ENCODE peak calls at places on chromosomes 2 and 18, in eight cellular contexts. E is transverse colon, I is AG04449, U is K562, G is astrocyte, Y is mammary epithelial cell, R is GM12864, B is lung. S is an unnamed sample.

GRCh38 chr2:181440919-181441318 is 16.3 kb upstream of the ITGA4 start:
- DNase-seq in E (no peak), B (no peak), U (no peak), Y (no peak), G (no peak), I (no peak), R (no peak), S (no peak)

GRCh38 chr2:96271995-96272394 is 6.0 kb downstream of the CIAO1 start:
- DNase-seq in I (no peak), R (no peak), U (no peak), B (no peak), G (no peak), E (no peak), Y (no peak), S (no peak)

GRCh38 chr2:111967018-111967417 is 68.6 kb downstream of the MERTK start:
- DNase-seq in Y (no peak), I (no peak), E (no peak), U (no peak), R (no peak), B (no peak), G (no peak), S (peak)

GRCh38 chr2:13218205-13218604 is 501.5 kb downstream of the TRIB2 start:
- DNase-seq in U (no peak), Y (no peak), I (no peak), B (no peak), R (no peak), E (no peak), G (no peak), S (no peak)

GRCh38 chr18:49756135-49756534 is 57.2 kb downstream of the ACAA2 start:
- DNase-seq in I (no peak), B (no peak), U (no peak), Y (no peak), R (no peak), G (no peak), E (no peak), S (no peak)

GRCh38 chr2:172299741-172300140 is 127.6 kb upstream of the ITGA6 start:
- DNase-seq in B (no peak), I (no peak), G (peak), E (peak), R (no peak), Y (peak), U (no peak), S (peak)

GRCh38 chr2:15826273-15826717 is 114.1 kb upstream of the MYCN start:
- DNase-seq in R (no peak), E (no peak), Y (no peak), G (no peak), B (no peak), I (no peak), U (no peak), S (no peak)

GRCh38 chr2:208064220-208064951 is 39.1 kb upstream of the PLEKHM3 start:
- DNase-seq in G (peak), B (no peak), U (peak), E (no peak), I (peak), Y (peak), R (peak), S (peak)

GRCh38 chr2:68223419-68223818 is 28.9 kb downstream of the PPP3R1 start:
- DNase-seq in G (no peak), U (no peak), E (no peak), I (no peak), B (no peak), Y (no peak), R (no peak), S (no peak)

GRCh38 chr2:57429821-57430220 is 616.8 kb upstream of the VRK2 start:
- DNase-seq in G (no peak), U (no peak), I (no peak), B (no peak), E (no peak), Y (no peak), R (no peak), S (no peak)

GRCh38 chr2:128473175-128474013 is 154.7 kb upstream of the HS6ST1 start:
- DNase-seq in R (no peak), E (peak), G (peak), B (peak), Y (no peak), I (peak), U (no peak), S (no peak)
- H3K4me3 ChIP-seq in R (no peak), E (no peak), G (no peak), B (no peak), Y (no peak), I (peak), U (no peak), S (no peak)

GRCh38 chr2:77156599-77156998 is 365.6 kb downstream of the LRRTM4 start:
- DNase-seq in I (no peak), Y (no peak), G (no peak), R (no peak), B (no peak), U (no peak), E (no peak), S (no peak)

DNA sequence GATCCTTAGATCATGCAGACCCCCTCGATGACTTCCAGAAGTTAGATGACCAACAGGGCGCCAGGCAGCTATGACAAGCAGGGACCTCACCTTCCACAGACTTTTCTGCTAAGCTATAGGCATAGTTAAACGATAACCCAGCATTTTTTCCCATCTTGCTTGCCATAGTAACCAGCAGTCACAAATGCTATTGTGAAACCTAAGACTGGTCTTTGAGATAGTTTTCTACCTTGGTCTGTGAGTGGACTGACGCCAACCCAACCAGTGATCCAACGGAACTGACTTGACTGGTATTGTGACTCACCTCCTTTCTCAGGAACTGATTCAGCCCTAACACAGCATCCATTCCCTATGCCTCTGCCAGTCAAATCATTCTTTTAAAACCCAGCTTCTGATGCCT is 361.2 kb downstream of the LRRTM4 start:
- DNase-seq in B (no peak), R (no peak), Y (no peak), G (peak), U (no peak), I (no peak), E (no peak), S (peak)
- TF ChIP-seq CTCF in B (no peak), R (no peak), Y (no peak), G (no peak), U (no peak), I (no peak), E (no peak), S (no peak)

DNA sequence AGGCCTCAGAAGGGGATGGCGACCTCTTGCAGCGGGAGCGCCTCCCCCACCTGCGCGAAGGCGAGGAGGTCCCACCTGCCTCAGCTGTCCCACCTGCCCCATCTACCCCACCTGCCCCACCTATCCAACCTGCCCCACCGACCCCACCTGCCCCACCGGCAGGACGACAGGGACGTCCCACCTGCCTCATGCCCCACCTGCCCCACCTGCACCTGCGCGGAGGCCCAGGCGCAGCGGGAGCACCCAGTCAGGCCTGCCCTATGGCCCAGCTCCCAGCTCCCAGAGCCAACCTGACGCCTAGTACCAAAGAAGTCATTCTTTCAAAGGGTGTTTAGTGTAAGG is 489.1 kb upstream of the SMIM21 start:
- DNase-seq in I (no peak), U (no peak), R (no peak), G (no peak), Y (no peak), B (no peak), E (no peak), S (no peak)
- H3K4me3 ChIP-seq in I (no peak), U (no peak), R (no peak), G (peak), Y (no peak), B (no peak), E (peak), S (no peak)

GRCh38 chr18:67710639-67711038 is 194.1 kb upstream of the DSEL start:
- DNase-seq in Y (no peak), B (no peak), U (no peak), I (no peak), G (no peak), R (no peak), E (no peak), S (peak)
- TF ChIP-seq CTCF in Y (peak), B (no peak), U (no peak), I (no peak), G (no peak), R (peak), E (no peak), S (peak)

DNA sequence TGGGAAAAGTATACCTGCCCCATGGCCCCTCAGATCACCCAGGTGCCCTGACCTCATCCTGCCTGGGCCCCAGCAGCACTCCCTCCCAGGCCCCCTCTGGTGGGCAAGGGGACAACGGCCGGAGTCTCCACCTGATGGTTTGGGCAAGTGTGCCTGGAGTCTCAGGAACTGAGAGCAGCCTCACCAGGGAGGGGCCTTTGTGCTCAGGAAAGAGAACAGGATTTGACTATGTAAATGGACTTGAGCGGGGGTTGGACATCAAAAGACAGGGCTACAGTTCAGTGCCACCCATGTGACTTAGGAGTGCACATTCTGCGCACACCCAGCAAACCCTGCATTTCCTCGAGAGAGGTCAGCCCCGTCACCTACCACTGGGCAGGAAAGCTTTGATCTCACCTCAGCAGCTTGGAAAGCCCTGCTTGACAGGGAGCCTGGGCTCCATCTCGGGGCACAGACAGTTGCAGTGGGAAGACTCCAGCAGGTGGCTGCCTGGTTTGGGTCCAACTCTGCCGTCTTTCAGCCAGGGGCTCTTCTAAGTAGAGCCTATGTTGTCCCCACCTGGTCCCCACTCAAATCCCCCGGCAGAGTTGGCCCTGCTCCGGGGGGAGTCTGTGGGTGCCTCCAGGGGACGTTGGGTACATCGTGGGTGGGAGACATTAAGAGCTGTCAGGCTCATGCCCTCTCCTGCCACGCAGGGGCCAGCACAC is 3.3 kb downstream of the INPP5D start:
- DNase-seq in Y (no peak), E (peak), G (no peak), I (no peak), R (peak), B (no peak), U (peak), S (no peak)
- H3K4me3 ChIP-seq in Y (no peak), E (no peak), G (no peak), I (no peak), R (peak), B (no peak), U (no peak), S (no peak)

DNA sequence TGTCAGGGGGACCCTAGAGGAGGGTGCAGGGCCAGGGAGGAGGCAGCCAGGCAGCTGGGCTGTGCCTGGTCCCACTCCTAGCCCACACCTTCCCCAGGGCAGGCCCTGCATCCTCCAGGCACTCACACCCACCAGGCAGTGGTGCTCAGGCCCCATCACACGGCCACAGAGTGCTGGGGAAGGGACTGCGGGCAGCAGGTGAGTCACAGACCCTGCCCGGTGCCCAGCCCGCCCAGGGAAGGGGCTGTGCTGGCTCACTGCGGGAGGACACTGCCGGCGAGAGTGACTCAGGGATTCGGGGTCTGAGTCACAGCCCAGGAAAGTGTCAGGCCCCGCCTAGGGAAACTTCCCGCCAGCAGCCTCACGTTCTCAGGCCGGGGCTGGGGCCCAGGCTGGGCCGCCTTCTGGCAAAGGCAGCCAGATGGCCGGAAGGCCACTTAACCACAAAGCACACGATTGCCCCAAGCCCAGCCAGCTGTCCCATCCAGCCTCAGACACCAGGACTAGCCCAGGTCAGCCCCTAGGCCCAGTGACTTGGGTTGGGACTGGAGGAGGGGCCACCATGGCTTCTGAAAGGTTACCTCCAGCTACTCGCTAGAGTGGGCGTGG is 42.2 kb downstream of the BIN1 start:
- DNase-seq in B (peak), R (no peak), E (peak), Y (peak), G (peak), U (peak), I (peak), S (peak)
- TF ChIP-seq CTCF in B (no peak), R (no peak), E (no peak), Y (peak), G (peak), U (no peak), I (peak), S (no peak)

GRCh38 chr18:79458131-79458838 is 62.6 kb downstream of the NFATC1 start:
- DNase-seq in B (peak), R (no peak), G (peak), U (no peak), I (peak), E (peak), Y (peak), S (peak)
- H3K4me3 ChIP-seq in B (no peak), R (no peak), G (peak), U (no peak), I (no peak), E (no peak), Y (no peak), S (no peak)